ENCODE peak calls at places on chromosomes 6 and 20, in four cellular contexts. K, I, R and M are unnamed samples.

GRCh38 chr20:8509809-8510208 is 377.7 kb downstream of the PLCB1 start:
- DNase-seq in K (no peak), I (no peak), R (no peak), M (no peak)

GRCh38 chr6:160461641-160462040 is 113.5 kb downstream of the SLC22A3 start:
- DNase-seq in K (no peak), I (no peak), R (no peak), M (no peak)

GRCh38 chr20:1926237-1926636 is 31.0 kb downstream of the SIRPA start:
- DNase-seq in K (no peak), I (no peak), R (no peak), M (no peak)

GRCh38 chr6:34696189-34696738 is 303 bp downstream of the ILRUN start:
- DNase-seq in K (no peak), I (no peak), R (no peak), M (no peak)

GRCh38 chr6:111540971-111541719 is 58.1 kb upstream of the REV3L start:
- DNase-seq in K (no peak), I (no peak), R (no peak), M (no peak)

GRCh38 chr6:87139236-87139635 is 16.1 kb upstream of the ZNF292 start:
- DNase-seq in K (peak), I (peak), R (no peak), M (peak)

GRCh38 chr6:126650931-126651330 is 311.0 kb downstream of the CENPW start:
- DNase-seq in K (no peak), I (no peak), R (no peak), M (no peak)

GRCh38 chr20:58543274-58543673 is 28.1 kb upstream of the APCDD1L start:
- DNase-seq in K (no peak), I (no peak), R (no peak), M (no peak)

GRCh38 chr6:152173321-152173720 is 365.8 kb downstream of the ESR1 start:
- DNase-seq in K (no peak), I (no peak), R (no peak), M (no peak)

GRCh38 chr6:150894935-150895686 is 29.6 kb downstream of the MTHFD1L start:
- DNase-seq in K (peak), I (no peak), R (no peak), M (no peak)

GRCh38 chr20:35991142-35991771 is 22.9 kb downstream of the CNBD2 start:
- DNase-seq in K (peak), I (peak), R (peak), M (peak)

GRCh38 chr20:57379263-57379647 is 11.9 kb upstream of the RBM38 start:
- DNase-seq in K (no peak), I (no peak), R (no peak), M (no peak)

GRCh38 chr6:134245041-134245440 is 72.9 kb downstream of the SGK1 start:
- DNase-seq in K (no peak), I (no peak), R (no peak), M (no peak)

GRCh38 chr6:144411506-144412165 is 126.5 kb downstream of the UTRN start:
- DNase-seq in K (no peak), I (no peak), R (no peak), M (no peak)

GRCh38 chr6:155112757-155113156 is 117.6 kb downstream of the TIAM2 start:
- DNase-seq in K (no peak), I (no peak), R (no peak), M (no peak)

GRCh38 chr6:145028144-145028818 is 707.0 kb downstream of the EPM2A start:
- DNase-seq in K (peak), I (no peak), R (no peak), M (peak)

GRCh38 chr20:51156041-51156795 is 133.3 kb upstream of the KCNG1 start:
- DNase-seq in K (no peak), I (no peak), R (no peak), M (no peak)

GRCh38 chr20:29079769-29080690 is 2177.4 kb upstream of the DEFB115 start:
- DNase-seq in K (peak), I (peak), R (no peak), M (no peak)

GRCh38 chr20:12411246-12411940 is 493.7 kb downstream of the BTBD3 start:
- DNase-seq in K (no peak), I (no peak), R (no peak), M (no peak)

GRCh38 chr6:166556871-166557322 is 29.6 kb downstream of the RAMACL start:
- DNase-seq in K (no peak), I (no peak), R (no peak), M (no peak)

GRCh38 chr20:561437-562231 is 18.0 kb upstream of the CSNK2A1 start:
- DNase-seq in K (peak), I (peak), R (peak), M (peak)

GRCh38 chr6:17490724-17491123 is 97.3 kb downstream of the CAP2 start:
- DNase-seq in K (no peak), I (no peak), R (no peak), M (no peak)

GRCh38 chr20:38196592-38196991 is 31.5 kb upstream of the TGM2 start:
- DNase-seq in K (no peak), I (peak), R (no peak), M (no peak)

GRCh38 chr6:118589186-118589585 is 41.1 kb downstream of the PLN start:
- DNase-seq in K (no peak), I (no peak), R (no peak), M (no peak)

GRCh38 chr6:10528170-10528981 is 7.2 kb downstream of the GCNT2 start:
- DNase-seq in K (peak), I (no peak), R (no peak), M (no peak)

GRCh38 chr6:10256113-10256690 is 158.7 kb downstream of the TFAP2A start:
- DNase-seq in K (no peak), I (peak), R (no peak), M (no peak)

GRCh38 chr6:35096129-35096852 is 44.8 kb downstream of the TCP11 start:
- DNase-seq in K (peak), I (no peak), R (no peak), M (no peak)

GRCh38 chr6:90131614-90132423 is 164.8 kb downstream of the BACH2 start:
- DNase-seq in K (no peak), I (no peak), R (no peak), M (no peak)

GRCh38 chr6:160261991-160262718 is 3.5 kb upstream of the SLC22A2 start:
- DNase-seq in K (peak), I (peak), R (no peak), M (peak)

GRCh38 chr20:38764563-38765355 is 16.5 kb downstream of the ACTR5 start:
- DNase-seq in K (peak), I (no peak), R (no peak), M (no peak)

GRCh38 chr6:105135056-105135455 is 44.8 kb downstream of the POPDC3 start:
- DNase-seq in K (peak), I (no peak), R (no peak), M (peak)

GRCh38 chr6:18406955-18407738 is 20.0 kb downstream of the RNF144B start:
- DNase-seq in K (no peak), I (no peak), R (no peak), M (no peak)

GRCh38 chr6:158803733-158804143 is 15.4 kb downstream of the EZR start:
- DNase-seq in K (no peak), I (no peak), R (no peak), M (no peak)
- TF ChIP-seq ELF4 in K (no peak), I (no peak), R (no peak), M (no peak)

DNA sequence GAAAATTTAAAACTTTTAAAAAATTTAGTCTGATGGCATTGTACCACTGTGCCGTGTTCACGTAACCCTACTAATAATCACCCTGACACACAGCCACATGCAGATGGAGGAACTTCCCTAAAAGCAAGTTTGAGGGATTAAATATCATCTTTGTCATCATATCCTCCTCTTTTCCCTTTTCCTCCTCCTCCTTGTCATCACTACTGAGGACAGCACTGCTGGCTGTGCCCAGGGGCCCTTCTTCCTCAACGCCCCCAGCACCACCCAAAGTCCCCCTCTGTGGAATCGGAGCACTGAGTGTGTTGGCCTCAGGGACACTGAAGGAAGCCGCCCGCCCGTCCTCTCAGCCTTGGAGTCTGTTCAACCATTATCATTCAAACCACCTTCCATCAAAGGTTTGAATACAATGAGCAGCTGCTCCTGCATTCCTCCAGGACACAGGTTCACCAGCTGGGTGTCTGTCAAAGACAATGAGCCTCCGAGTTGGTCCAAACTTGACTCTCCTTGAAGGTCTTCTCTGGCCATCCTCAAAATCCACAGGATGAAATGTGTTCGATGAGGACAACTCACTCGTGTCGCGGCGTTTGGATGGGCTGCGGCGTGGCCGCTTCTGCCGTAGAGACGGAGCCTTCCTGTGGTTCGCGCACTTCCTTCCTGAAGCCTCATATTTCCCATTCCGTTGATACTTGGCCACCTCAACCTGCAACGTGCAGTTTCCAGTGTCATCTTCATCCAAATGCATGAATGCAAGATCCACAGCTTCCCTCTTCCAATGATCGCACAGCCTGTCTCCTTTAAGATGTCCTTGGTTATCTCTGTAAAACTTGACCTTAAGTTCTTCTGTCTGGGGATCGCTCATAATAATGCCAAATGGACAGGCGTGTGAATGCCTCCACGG is 23.3 kb downstream of the NQO2 start:
- DNase-seq in K (no peak), I (no peak), R (no peak), M (no peak)
- TF ChIP-seq ELF4 in K (no peak), I (no peak), R (no peak), M (no peak)

DNA sequence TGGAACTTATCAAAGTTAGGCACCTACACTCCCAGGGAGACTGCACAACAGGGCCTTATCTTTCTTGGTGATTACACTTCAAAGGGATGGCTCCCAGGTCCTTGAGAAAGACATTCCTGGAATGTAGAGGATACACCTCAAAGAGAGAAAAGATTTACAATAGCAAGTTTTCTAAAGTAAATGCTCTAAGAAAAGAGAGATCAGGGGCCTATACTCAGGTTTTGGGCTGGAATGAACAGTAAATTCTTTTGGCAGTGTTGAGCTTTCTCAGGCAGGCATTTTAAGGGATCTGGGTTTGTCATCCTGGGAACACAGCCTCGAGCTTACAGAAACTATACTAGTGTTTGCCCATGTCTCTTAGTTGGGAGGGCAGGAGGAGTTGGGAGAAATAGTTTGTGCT is 31.7 kb upstream of the ME1 start:
- DNase-seq in K (peak), I (no peak), R (no peak), M (no peak)
- TF ChIP-seq ELF4 in K (no peak), I (no peak), R (no peak), M (no peak)

GRCh38 chr6:85298553-85298952 is 151.3 kb upstream of the NT5E start:
- DNase-seq in K (no peak), I (no peak), R (no peak), M (no peak)
- TF ChIP-seq ELF4 in K (no peak), I (no peak), R (no peak), M (no peak)

GRCh38 chr6:106359989-106360409 is 518 bp upstream of the CRYBG1 start:
- DNase-seq in K (no peak), I (no peak), R (no peak), M (no peak)
- TF ChIP-seq ELF4 in K (no peak), I (no peak), R (no peak), M (no peak)